ENCODE peak calls at places on chromosomes 7 and 10, in four cellular contexts. A is esophagus squamous epithelium, R is MCF 10A, D is cardiac muscle cell. P is an unnamed sample.

GRCh38 chr7:149071641-149072437 is 18.7 kb downstream of the ZNF786 start:
- DNase-seq in A (no peak), R (no peak), D (peak), P (peak)

GRCh38 chr10:7107287-7107686 is 303.5 kb downstream of the SFMBT2 start:
- DNase-seq in A (no peak), R (no peak), D (no peak), P (no peak)

GRCh38 chr7:149321978-149322541 is 60.1 kb downstream of the ZNF783 start:
- DNase-seq in A (no peak), R (no peak), D (no peak), P (no peak)

GRCh38 chr7:156628562-156628961 is 12.0 kb upstream of the RNF32 start:
- DNase-seq in A (no peak), R (no peak), D (no peak), P (no peak)

GRCh38 chr10:121205625-121206024 is 354.5 kb downstream of the WDR11 start:
- DNase-seq in A (no peak), R (no peak), D (no peak), P (no peak)

GRCh38 chr7:107694395-107694794 is 33.8 kb downstream of the SLC26A4 start:
- DNase-seq in A (no peak), R (peak), D (no peak), P (no peak)

GRCh38 chr10:118423800-118424479 is 81.8 kb upstream of the FAM204A start:
- DNase-seq in A (no peak), R (peak), D (peak), P (peak)

GRCh38 chr7:129741743-129742213 is 130.3 kb downstream of the NRF1 start:
- DNase-seq in A (no peak), R (no peak), D (no peak), P (no peak)

GRCh38 chr10:54837479-54837878 is 36.4 kb upstream of the PCDH15 start:
- DNase-seq in A (no peak), R (no peak), D (no peak), P (no peak)

GRCh38 chr7:117707080-117707479 is 166.2 kb downstream of the CTTNBP2 start:
- DNase-seq in A (no peak), R (no peak), D (peak), P (no peak)

GRCh38 chr7:106057962-106058901 is 53.9 kb downstream of the SYPL1 start:
- DNase-seq in A (peak), R (peak), D (no peak), P (no peak)

GRCh38 chr10:104580321-104580720 is 60.8 kb upstream of the SORCS3 start:
- DNase-seq in A (no peak), R (peak), D (no peak), P (no peak)

GRCh38 chr7:105429746-105430612 is 41.3 kb upstream of the SRPK2 start:
- DNase-seq in A (no peak), R (peak), D (peak), P (peak)

GRCh38 chr10:108789911-108790310 is 1133.4 kb downstream of the XPNPEP1 start:
- DNase-seq in A (no peak), R (peak), D (no peak), P (no peak)

GRCh38 chr10:71761105-71761511 is 12.2 kb downstream of the VSIR start:
- DNase-seq in A (no peak), R (no peak), D (no peak), P (no peak)

GRCh38 chr10:93342346-93342745 is 139.8 kb downstream of the MYOF start:
- DNase-seq in A (no peak), R (no peak), D (no peak), P (no peak)

GRCh38 chr10:112584276-112584675 is 137.3 kb downstream of the VTI1A start:
- DNase-seq in A (no peak), R (no peak), D (no peak), P (no peak)

GRCh38 chr7:112547916-112548315 is 67.1 kb downstream of the LSMEM1 start:
- DNase-seq in A (no peak), R (no peak), D (no peak), P (no peak)

GRCh38 chr10:119250641-119251314 is 43.4 kb downstream of the GRK5 start:
- DNase-seq in A (no peak), R (peak), D (no peak), P (no peak)

GRCh38 chr10:123870260-123870659 is 21.3 kb downstream of the CPXM2 start:
- DNase-seq in A (no peak), R (no peak), D (peak), P (no peak)

GRCh38 chr10:28250782-28251181 is 52.1 kb downstream of the MPP7 start:
- DNase-seq in A (no peak), R (peak), D (no peak), P (no peak)

GRCh38 chr7:81774496-81774895 is 4.6 kb upstream of the HGF start:
- DNase-seq in A (no peak), R (no peak), D (no peak), P (no peak)

GRCh38 chr10:86820509-86820908 is 64.1 kb downstream of the BMPR1A start:
- DNase-seq in A (no peak), R (no peak), D (no peak), P (no peak)

GRCh38 chr10:48608279-48608681 is 3.4 kb upstream of the ARHGAP22 start:
- DNase-seq in A (no peak), R (peak), D (peak), P (peak)

GRCh38 chr10:47022311-47023131 is 111.3 kb downstream of the PTPN20 start:
- DNase-seq in A (no peak), R (no peak), D (no peak), P (peak)

GRCh38 chr7:41900532-41900931 is 197.6 kb upstream of the INHBA start:
- DNase-seq in A (no peak), R (peak), D (no peak), P (no peak)

GRCh38 chr10:11424456-11425287 is 186.8 kb downstream of the USP6NL start:
- DNase-seq in A (no peak), R (peak), D (peak), P (peak)

GRCh38 chr10:49446031-49446430 is 50.1 kb upstream of the DRGX start:
- DNase-seq in A (no peak), R (peak), D (no peak), P (no peak)

GRCh38 chr10:13593560-13593959 is 6.8 kb downstream of the PRPF18 start:
- DNase-seq in A (no peak), R (no peak), D (no peak), P (no peak)

GRCh38 chr7:97006146-97006950 is 995 bp downstream of the DLX6 start:
- DNase-seq in A (no peak), R (no peak), D (peak), P (peak)

GRCh38 chr10:46307281-46308112 is 20.7 kb downstream of the ANTXRL start:
- DNase-seq in A (no peak), R (no peak), D (no peak), P (no peak)

GRCh38 chr7:67019562-67020390 is 23.1 kb downstream of the TYW1 start:
- DNase-seq in A (no peak), R (no peak), D (no peak), P (no peak)

GRCh38 chr10:86871563-86872183 is 85.7 kb downstream of the MMRN2 start:
- DNase-seq in A (no peak), R (no peak), D (peak), P (no peak)

GRCh38 chr10:21402606-21403083 is 122.8 kb downstream of the SKIDA1 start:
- DNase-seq in A (no peak), R (peak), D (no peak), P (no peak)

GRCh38 chr7:138835087-138835486 is 37.1 kb upstream of the ATP6V0A4 start:
- DNase-seq in A (no peak), R (no peak), D (no peak), P (no peak)
- TF ChIP-seq CTCF in A (no peak), R (no peak), D (no peak), P (no peak)

GRCh38 chr7:1545417-1546246 is 10.4 kb downstream of the TMEM184A start:
- DNase-seq in A (no peak), R (no peak), D (no peak), P (no peak)
- TF ChIP-seq CTCF in A (no peak), R (peak), D (no peak), P (no peak)

GRCh38 chr10:114708084-114708483 is 50.0 kb upstream of the ABLIM1 start:
- DNase-seq in A (no peak), R (no peak), D (no peak), P (no peak)

GRCh38 chr10:114711487-114712250 is 53.6 kb upstream of the ABLIM1 start:
- DNase-seq in A (no peak), R (no peak), D (no peak), P (no peak)

GRCh38 chr10:114709966-114710365 is 51.9 kb upstream of the ABLIM1 start:
- DNase-seq in A (no peak), R (peak), D (no peak), P (no peak)

GRCh38 chr10:114706458-114707055 is 48.5 kb upstream of the ABLIM1 start:
- DNase-seq in A (no peak), R (peak), D (no peak), P (no peak)

DNA sequence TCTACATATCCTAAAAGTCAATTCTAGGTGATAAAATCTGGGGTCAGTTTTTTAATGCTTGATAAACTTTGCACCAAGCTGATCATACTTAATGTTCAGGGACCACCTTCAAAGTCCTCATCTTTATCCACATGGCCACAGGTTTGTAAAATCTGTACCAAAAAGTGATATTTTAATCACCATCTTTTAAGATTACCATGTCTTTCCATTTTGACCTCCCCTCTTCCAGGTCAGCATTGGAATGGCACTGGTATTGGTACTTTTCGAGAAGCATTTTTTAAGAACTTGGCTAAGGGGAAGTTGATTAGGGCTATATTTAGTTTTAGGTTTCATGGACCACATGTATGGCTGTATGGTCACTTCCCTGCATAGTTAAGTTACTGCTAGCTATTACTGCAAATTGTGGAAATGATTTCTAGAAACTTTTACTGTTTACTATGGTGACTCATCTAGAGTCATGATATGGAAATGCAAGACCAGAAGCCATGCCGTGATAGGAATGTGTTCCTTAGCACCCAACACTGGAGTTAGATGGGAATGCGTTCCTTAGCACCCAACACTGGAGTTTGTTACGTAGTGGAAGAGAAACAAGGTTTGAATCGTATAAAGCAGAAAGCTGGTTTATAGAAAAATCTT is 50.8 kb upstream of the ABLIM1 start:
- DNase-seq in A (no peak), R (peak), D (no peak), P (no peak)
- TF ChIP-seq CTCF in A (no peak), R (no peak), D (no peak), P (no peak)

GRCh38 chr10:127815147-127815546 is 77.6 kb downstream of the CLRN3 start:
- DNase-seq in A (no peak), R (no peak), D (no peak), P (no peak)
- TF ChIP-seq CTCF in A (peak), R (peak), D (peak), P (peak)

GRCh38 chr10:30256084-30256483 is 93.0 kb downstream of the MTPAP start:
- DNase-seq in A (no peak), R (no peak), D (no peak), P (no peak)

GRCh38 chr10:30254926-30255325 is 94.2 kb downstream of the MTPAP start:
- DNase-seq in A (no peak), R (no peak), D (no peak), P (no peak)
- TF ChIP-seq CTCF in A (no peak), R (no peak), D (no peak), P (no peak)

DNA sequence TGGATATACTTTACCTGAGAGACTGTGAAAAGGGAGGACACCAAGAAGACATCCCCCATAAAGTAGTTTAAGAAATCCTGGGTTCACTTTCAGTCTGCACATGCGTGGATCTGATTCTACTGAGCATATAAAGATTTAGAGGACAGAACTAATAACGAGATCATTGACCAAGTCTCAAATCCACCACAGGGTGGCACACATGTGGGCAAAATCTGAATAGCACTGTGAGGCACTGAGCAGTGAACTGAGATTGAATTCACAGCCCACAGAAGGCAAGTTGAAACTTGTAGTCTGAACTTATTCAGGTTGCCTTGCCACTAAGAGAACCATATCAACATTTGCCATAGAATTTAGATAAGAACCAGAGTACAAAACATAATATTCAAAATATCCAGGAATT is 818.6 kb downstream of the GRID1 start:
- DNase-seq in A (no peak), R (peak), D (peak), P (peak)
- TF ChIP-seq CTCF in A (peak), R (peak), D (no peak), P (no peak)

DNA sequence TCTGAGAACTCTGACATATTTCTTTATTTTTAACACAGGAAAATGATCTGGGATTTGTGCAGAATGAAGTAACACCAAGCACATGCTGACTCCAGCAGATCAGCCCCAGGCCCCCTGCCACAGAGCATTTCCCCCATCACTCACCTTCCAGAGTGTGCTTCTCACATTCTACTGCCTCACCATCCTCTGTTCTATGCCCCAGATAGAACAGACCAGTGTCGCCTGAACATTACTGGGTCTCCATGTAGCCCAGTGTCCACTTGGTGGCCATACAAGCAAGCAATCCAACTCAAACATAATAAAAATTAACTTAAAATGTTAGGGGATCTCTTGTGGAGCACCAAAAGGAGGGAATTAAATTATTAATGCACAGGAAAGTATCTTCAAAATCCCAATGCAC is 58.8 kb downstream of the SORBS1 start:
- DNase-seq in A (no peak), R (no peak), D (no peak), P (no peak)
- TF ChIP-seq CTCF in A (no peak), R (no peak), D (no peak), P (no peak)

DNA sequence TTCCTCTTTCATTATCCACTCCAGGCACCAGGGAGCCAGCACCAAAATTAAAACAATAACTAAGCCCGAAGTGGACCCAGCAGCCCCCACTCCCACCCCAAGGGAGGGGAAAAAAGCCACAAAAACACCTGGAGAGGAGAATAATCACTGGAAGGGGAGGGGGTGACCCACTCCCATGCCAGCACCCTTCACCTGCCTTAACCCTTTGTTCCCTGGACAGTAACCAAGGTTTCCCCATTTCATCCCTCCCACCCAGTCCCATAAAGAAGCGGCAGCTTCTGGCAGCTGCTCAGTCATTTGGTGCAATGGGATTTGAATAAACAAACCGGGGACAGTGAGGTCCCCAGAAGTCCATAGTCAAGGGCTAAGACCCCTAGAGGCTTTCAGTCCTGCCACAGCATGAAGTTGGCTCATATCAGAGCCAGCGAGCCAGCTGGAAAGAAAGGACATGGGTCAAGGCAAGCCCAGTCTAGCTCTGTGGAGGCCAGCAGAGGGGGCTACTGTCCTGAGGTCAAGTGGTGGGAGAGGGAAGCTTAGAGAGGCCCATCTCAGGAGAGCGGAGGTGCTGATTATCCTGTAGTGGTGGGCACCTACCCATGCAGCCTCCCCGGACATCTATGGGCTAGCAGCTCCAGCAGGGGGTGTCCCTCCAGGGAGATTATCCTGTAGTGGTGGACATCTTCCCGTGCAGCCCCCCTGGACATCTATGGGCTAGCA is 58.8 kb upstream of the LBX1 start:
- DNase-seq in A (no peak), R (peak), D (peak), P (peak)
- TF ChIP-seq CTCF in A (no peak), R (peak), D (peak), P (no peak)

GRCh38 chr7:12814797-12815196 is 127.4 kb downstream of the ARL4A start:
- DNase-seq in A (no peak), R (no peak), D (no peak), P (no peak)

GRCh38 chr7:12815871-12816270 is 128.4 kb downstream of the ARL4A start:
- DNase-seq in A (no peak), R (no peak), D (no peak), P (no peak)

GRCh38 chr7:12809476-12809875 is 122.0 kb downstream of the ARL4A start:
- DNase-seq in A (no peak), R (peak), D (no peak), P (no peak)

GRCh38 chr7:12812111-12812510 is 124.7 kb downstream of the ARL4A start:
- DNase-seq in A (no peak), R (no peak), D (no peak), P (no peak)

DNA sequence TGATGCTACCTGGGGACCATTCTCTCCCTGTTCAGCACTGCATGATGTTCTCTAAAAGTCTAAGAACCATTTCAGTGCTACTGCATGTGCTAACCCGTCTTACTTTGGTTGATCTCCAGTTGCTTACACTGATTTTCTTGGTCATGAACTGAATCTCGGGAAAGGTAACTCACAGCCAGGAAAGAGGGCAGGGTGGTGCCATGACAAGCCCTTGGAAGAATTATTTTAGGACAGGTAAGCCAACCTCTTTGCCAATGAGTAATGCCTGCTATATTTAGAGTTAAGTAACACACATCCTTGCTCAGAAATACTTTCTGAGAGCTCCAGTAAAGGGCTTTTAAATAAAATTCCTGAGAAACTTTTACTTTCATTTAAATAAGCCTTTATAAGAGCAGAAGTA is 126.7 kb downstream of the ARL4A start:
- DNase-seq in A (no peak), R (peak), D (no peak), P (no peak)
- TF ChIP-seq CTCF in A (no peak), R (no peak), D (no peak), P (no peak)